ENCODE peak calls at places on chromosome 9, in four cellular contexts. C is stomach, V is choroid plexus epithelial cell, W is psoas muscle. R is an unnamed sample.

GRCh38 chr9:126947529-126947928 is 32.9 kb downstream of the RALGPS1 start:
- DNase-seq in V (no peak), C (no peak), W (no peak), R (no peak)

GRCh38 chr9:136572003-136572595 is 26.3 kb upstream of the NOTCH1 start:
- DNase-seq in V (peak; percentile 55), C (no peak), W (no peak), R (no peak)

GRCh38 chr9:70398145-70398556 is 16.3 kb downstream of the KLF9 start:
- DNase-seq in C (no peak), W (no peak), V (no peak), R (peak; percentile 15)

GRCh38 chr9:2477755-2478154 is 143.8 kb upstream of the VLDLR start:
- DNase-seq in V (peak; percentile 45), W (no peak), C (no peak), R (no peak)

GRCh38 chr9:28031521-28032177 is 458.4 kb upstream of the C9orf72 start:
- DNase-seq in V (no peak), C (no peak), W (no peak), R (no peak)

GRCh38 chr9:20692554-20692953 is 8.5 kb downstream of the FOCAD start:
- DNase-seq in V (peak; percentile 53), C (no peak), W (no peak), R (no peak)

GRCh38 chr9:129761293-129761900 is 8.6 kb upstream of the PTGES start:
- DNase-seq in W (peak; percentile 52), C (peak; percentile 35), V (peak; percentile 88), R (no peak)

GRCh38 chr9:116365056-116365471 is 211.5 kb downstream of the PAPPA start:
- DNase-seq in W (peak; percentile 50), V (peak; percentile 76), C (peak; percentile 32), R (peak; percentile 17)

GRCh38 chr9:34256987-34257585 is 72.0 kb downstream of the KIF24 start:
- DNase-seq in C (no peak), V (peak; percentile 15), W (peak; percentile 51), R (no peak)

GRCh38 chr9:133869674-133870419 is 122.3 kb downstream of the VAV2 start:
- DNase-seq in W (no peak), V (no peak), C (no peak), R (no peak)

GRCh38 chr9:87554177-87554940 is 56.7 kb downstream of the DAPK1 start:
- DNase-seq in W (no peak), V (no peak), C (no peak), R (no peak)

DNA sequence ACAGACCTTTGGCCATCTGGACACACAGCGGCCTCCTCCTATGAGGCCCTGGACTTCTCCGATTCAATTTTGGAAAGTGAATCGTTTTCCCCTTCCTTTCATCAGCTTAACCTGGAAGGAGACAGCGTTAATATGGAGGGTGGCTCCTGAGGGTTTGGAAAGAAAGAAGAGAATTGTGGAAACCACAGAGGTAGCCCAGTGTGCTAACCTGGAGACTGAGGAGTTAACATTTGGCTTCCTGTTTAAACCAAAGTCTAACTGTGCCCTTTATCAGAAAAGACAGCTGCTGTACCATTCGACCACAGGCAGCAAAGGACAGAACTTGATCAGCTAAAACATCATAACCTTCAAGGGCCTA is 670 bp downstream of the IDNK start:
- DNase-seq in C (no peak), W (no peak), V (no peak), R (no peak)
- H3K4me3 ChIP-seq in C (peak overlapping the region; percentile 63), W (peak overlapping the region; percentile 88), V (peak overlapping the region; percentile 75), R (peak overlapping the region; percentile 55)

GRCh38 chr9:131025953-131026858 is 17.2 kb downstream of the LAMC3 start:
- DNase-seq in W (no peak), V (no peak), C (no peak), R (no peak)
- TF ChIP-seq CTCF in W (no peak), V (no peak), C (no peak), R (no peak)

GRCh38 chr9:113148377-113148715 is 2.5 kb upstream of the SLC31A2 start:
- DNase-seq in V (no peak), W (no peak), C (no peak), R (no peak)
- H3K4me3 ChIP-seq in V (no peak overlapping the region), W (no peak overlapping the region), C (no peak overlapping the region), R (no peak overlapping the region)

DNA sequence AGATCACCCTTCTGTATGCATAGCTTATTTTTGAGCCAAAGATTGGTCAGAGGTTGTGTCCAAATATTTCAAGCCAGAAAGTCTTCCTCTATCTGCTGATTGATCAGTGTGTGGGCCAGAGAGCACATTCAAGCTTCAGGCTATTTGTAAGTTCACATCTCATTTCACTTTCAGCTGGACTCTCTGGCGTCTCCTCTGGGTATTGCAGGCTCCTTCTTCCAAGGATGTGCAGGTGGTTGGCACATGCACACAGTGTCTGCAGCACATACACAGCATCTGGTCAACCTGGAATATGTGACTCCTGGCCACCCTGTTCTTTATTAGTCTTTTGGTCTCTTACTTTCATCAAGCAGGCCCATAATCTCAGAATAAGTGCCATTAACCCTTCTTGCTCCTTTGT is 516.1 kb downstream of the ANXA1 start:
- DNase-seq in W (no peak), V (peak; percentile 68), C (no peak), R (no peak)
- TF ChIP-seq CTCF in W (no peak), V (peak; percentile 70), C (no peak), R (no peak)

GRCh38 chr9:107491081-107492053 is 1.8 kb upstream of the KLF4 start:
- DNase-seq in V (peak; percentile 37), C (peak; percentile 30), W (peak; percentile 44), R (peak; percentile 55)

GRCh38 chr9:107487521-107488399 is 1.8 kb downstream of the KLF4 start:
- DNase-seq in V (peak; percentile 63), C (peak; percentile 68), W (peak; percentile 55), R (peak; percentile 90)

GRCh38 chr9:107489144-107489673 is 360 bp downstream of the KLF4 start:
- DNase-seq in W (no peak), C (no peak), V (no peak), R (no peak)

GRCh38 chr9:107488400-107489143 is 997 bp downstream of the KLF4 start:
- DNase-seq in V (peak; percentile 55), W (peak; percentile 83), C (peak; percentile 56), R (peak; percentile 84)

GRCh38 chr9:107489687-107490605 is at the start of gene KLF4:
- DNase-seq in W (peak; percentile 90), V (peak; percentile 96), C (peak; percentile 92), R (peak; percentile 92)
- H3K4me3 ChIP-seq in W (peak within 1 kb of the TSS; percentile 94), V (peak within 1 kb of the TSS; percentile 70), C (peak within 1 kb of the TSS; percentile 67), R (peak within 1 kb of the TSS; percentile 90)

GRCh38 chr9:37923796-37924430 is 20.0 kb upstream of the SLC25A51 start:
- DNase-seq in V (no peak), C (no peak), W (no peak), R (no peak)

GRCh38 chr9:37925786-37926736 is 22.1 kb upstream of the SLC25A51 start:
- DNase-seq in C (no peak), V (peak; percentile 40), W (no peak), R (no peak)

GRCh38 chr9:37924538-37924937 is 20.6 kb upstream of the SLC25A51 start:
- DNase-seq in V (no peak), C (no peak), W (no peak), R (no peak)

GRCh38 chr9:37923121-37923795 is 19.3 kb upstream of the SLC25A51 start:
- DNase-seq in W (no peak), C (no peak), V (no peak), R (no peak)

GRCh38 chr9:37925006-37925405 is 21.1 kb upstream of the SLC25A51 start:
- DNase-seq in V (no peak), W (no peak), C (no peak), R (no peak)
- TF ChIP-seq CTCF in V (no peak), W (no peak), C (no peak), R (no peak)

DNA sequence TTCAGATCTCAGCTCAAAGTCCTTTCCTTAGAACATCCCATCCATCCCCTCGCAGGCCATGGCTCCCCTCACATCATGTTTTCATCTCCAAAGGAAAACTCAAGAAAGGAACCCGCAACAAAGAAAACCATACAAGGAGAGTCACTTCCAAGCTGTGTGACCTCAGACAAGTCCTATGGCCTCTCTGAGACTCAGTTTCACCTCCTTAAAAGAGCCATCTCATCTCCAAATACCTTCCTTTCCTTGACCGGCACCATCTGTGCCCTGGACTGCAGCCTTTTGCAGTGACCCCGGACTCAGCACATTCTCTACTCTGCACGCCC is 10.7 kb downstream of the CORO2A start:
- DNase-seq in C (no peak), V (no peak), W (no peak), R (no peak)
- H3K4me3 ChIP-seq in C (no peak overlapping the region), V (no peak overlapping the region), W (no peak overlapping the region), R (no peak overlapping the region)

DNA sequence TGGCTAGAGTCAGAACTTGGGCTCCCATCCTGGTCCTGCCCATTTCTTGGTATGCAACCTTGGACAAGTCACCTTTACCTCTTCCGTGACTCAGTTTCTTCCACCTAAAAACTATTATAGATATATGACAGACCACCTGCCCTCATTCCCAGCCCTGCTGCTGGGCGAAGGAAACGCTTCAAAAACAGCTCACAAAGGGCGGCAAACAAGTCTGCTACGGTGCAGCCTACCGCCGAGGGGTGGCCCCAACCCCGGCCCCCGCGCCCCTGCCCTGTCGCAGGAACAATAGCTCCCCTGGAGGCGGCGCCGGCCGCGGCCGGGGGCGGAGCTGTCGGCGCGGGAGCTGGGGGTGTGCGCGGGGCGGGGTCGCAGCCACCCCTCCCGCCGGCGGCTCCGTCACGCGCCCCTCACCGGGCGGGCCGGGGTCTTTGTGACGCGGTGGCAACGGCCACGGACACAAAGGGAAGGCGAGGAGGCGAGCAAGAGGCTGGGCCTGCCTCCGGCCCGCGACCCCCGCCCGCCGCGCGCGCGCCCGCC is at the start of gene TMEFF1:
- DNase-seq in C (peak; percentile 30), V (no peak), W (peak; percentile 42), R (no peak)
- TF ChIP-seq CTCF in C (peak; percentile 16), V (peak; percentile 21), W (no peak), R (no peak)

R was measured in lower leg skin.